ENCODE peak calls at places on chromosomes 12 and 14, in four cellular contexts. I is AG04449, N is WERI-Rb-1, R is stomach. H is an unnamed sample.

GRCh38 chr12:127548123-127548553 is 718.8 kb upstream of the TMEM132C start:
- DNase-seq in I (peak), N (no peak), R (no peak), H (no peak)

GRCh38 chr12:46585854-46586621 is 213.5 kb upstream of the SLC38A2 start:
- DNase-seq in I (no peak), N (no peak), R (peak), H (no peak)

GRCh38 chr12:39573971-39574370 is 45.6 kb downstream of the ABCD2 start:
- DNase-seq in I (no peak), N (no peak), R (no peak), H (no peak)

GRCh38 chr14:43894534-43894933 is 612.5 kb downstream of the FSCB start:
- DNase-seq in I (no peak), N (no peak), R (no peak), H (peak)

GRCh38 chr14:88364710-88365413 is 20.6 kb upstream of the SPATA7 start:
- DNase-seq in I (no peak), N (no peak), R (no peak), H (no peak)

GRCh38 chr12:6608592-6609311 is 1.6 kb upstream of the CHD4 start:
- DNase-seq in I (no peak), N (peak), R (no peak), H (no peak)

GRCh38 chr12:1800646-1801284 is 19.6 kb upstream of the LRTM2 start:
- DNase-seq in I (no peak), N (peak), R (peak), H (no peak)

GRCh38 chr12:27973487-27973890 is 956 bp upstream of the PTHLH start:
- DNase-seq in I (no peak), N (no peak), R (no peak), H (no peak)

GRCh38 chr12:4763549-4763948 is 43.3 kb downstream of the GALNT8 start:
- DNase-seq in I (no peak), N (peak), R (no peak), H (no peak)

GRCh38 chr12:57240069-57240921 is 10.7 kb downstream of the STAC3 start:
- DNase-seq in I (no peak), N (peak), R (peak), H (no peak)

GRCh38 chr12:45122776-45123380 is 72.0 kb upstream of the DBX2 start:
- DNase-seq in I (no peak), N (peak), R (no peak), H (peak)

GRCh38 chr12:120416490-120417216 is 21.3 kb upstream of the COX6A1 start:
- DNase-seq in I (no peak), N (no peak), R (no peak), H (no peak)

GRCh38 chr12:54390668-54391551 is 6.4 kb upstream of the ZNF385A start:
- DNase-seq in I (no peak), N (peak), R (peak), H (no peak)

GRCh38 chr12:69501154-69501895 is 31.1 kb downstream of the FRS2 start:
- DNase-seq in I (no peak), N (no peak), R (no peak), H (no peak)

GRCh38 chr12:56146492-56147460 is 5.6 kb upstream of the MYL6B start:
- DNase-seq in I (no peak), N (no peak), R (no peak), H (no peak)

GRCh38 chr12:53696655-53697321 is 20.9 kb upstream of the ATP5MC2 start:
- DNase-seq in I (no peak), N (no peak), R (no peak), H (no peak)

GRCh38 chr14:54807428-54807827 is 95.2 kb downstream of the GCH1 start:
- DNase-seq in I (no peak), N (no peak), R (no peak), H (no peak)

GRCh38 chr14:20683896-20684661 is at the start of gene RNASE4:
- DNase-seq in I (no peak), N (no peak), R (peak), H (peak)

GRCh38 chr14:22570132-22570949 is 18.7 kb downstream of the DAD1 start:
- DNase-seq in I (no peak), N (peak), R (peak), H (no peak)

GRCh38 chr12:9648701-9649531 is 20.6 kb upstream of the CLEC2D start:
- DNase-seq in I (no peak), N (no peak), R (no peak), H (no peak)

GRCh38 chr12:7512528-7512927 is 9.0 kb upstream of the CD163 start:
- DNase-seq in I (peak), N (no peak), R (no peak), H (no peak)

GRCh38 chr12:49034287-49034622 is 15.7 kb upstream of the PRKAG1 start:
- DNase-seq in I (no peak), N (no peak), R (no peak), H (no peak)

GRCh38 chr12:124694846-124695497 is 127.6 kb upstream of the NCOR2 start:
- DNase-seq in I (no peak), N (no peak), R (no peak), H (no peak)

GRCh38 chr12:65879878-65880277 is 55.6 kb downstream of the HMGA2 start:
- DNase-seq in I (peak), N (no peak), R (no peak), H (no peak)

GRCh38 chr12:106309671-106310313 is 7.3 kb downstream of the TCP11L2 start:
- DNase-seq in I (peak), N (no peak), R (no peak), H (no peak)

GRCh38 chr12:57175428-57176138 is 28.2 kb upstream of the LRP1-AS start:
- DNase-seq in I (no peak), N (peak), R (peak), H (peak)

GRCh38 chr12:112183141-112183581 is 57.8 kb downstream of the TRAFD1 start:
- DNase-seq in I (no peak), N (no peak), R (no peak), H (no peak)

GRCh38 chr14:75200451-75200850 is 24.0 kb upstream of the TMED10 start:
- DNase-seq in I (no peak), N (no peak), R (peak), H (peak)

GRCh38 chr12:114916531-114916930 is 232.6 kb upstream of the TBX3 start:
- DNase-seq in I (no peak), N (no peak), R (no peak), H (no peak)

DNA sequence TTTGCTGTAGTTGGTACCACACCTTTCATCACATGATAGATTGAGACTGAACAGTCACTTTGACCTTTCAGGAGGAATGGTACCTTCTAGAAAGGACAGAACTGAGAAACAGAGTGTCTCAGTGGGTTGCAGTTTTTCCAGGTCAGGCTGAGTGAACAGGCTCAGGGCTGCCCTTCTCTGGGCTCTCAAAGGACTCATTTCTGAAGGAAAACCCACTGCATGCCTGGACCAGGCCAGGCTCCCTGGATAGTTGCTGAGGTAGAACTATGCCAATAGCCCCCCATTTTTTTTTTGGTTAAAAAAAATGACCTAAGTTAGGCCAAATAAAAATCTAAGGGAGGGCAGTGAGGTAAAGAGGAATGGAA is 148.1 kb upstream of the EGLN3 start:
- DNase-seq in I (no peak), N (no peak), R (no peak), H (no peak)
- TF ChIP-seq CTCF in I (no peak), N (no peak), R (no peak), H (no peak)

GRCh38 chr12:131922772-131923171 is 6.3 kb upstream of the PUS1 start:
- DNase-seq in I (no peak), N (no peak), R (no peak), H (no peak)
- H3K4me3 ChIP-seq in I (no peak), N (no peak), R (no peak), H (no peak)

GRCh38 chr12:92144631-92145480 is 790 bp downstream of the BTG1 start:
- DNase-seq in I (no peak), N (peak), R (peak), H (no peak)
- TF ChIP-seq CTCF in I (peak), N (peak), R (no peak), H (peak)

DNA sequence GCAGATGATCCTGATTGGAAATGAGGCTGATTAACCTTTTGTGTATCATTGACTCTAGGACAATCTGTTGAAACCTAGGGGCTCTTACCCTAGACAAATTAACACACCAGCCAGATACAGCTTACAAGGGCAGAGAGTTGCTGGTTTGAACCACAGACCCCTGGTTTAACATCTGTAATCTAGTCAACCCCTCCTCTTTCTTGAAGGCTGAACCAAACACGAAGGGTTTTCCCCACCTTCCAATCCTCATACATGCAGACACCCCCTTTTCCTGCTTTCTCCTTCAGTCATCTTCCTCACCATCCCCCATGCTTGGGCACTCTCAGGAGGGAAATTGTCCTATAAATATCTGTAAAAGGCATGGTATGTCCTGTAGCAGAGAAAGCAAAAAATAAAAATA is 126.0 kb upstream of the HIF1A start:
- DNase-seq in I (no peak), N (no peak), R (no peak), H (no peak)
- H3K4me3 ChIP-seq in I (no peak), N (no peak), R (no peak), H (no peak)